ENCODE peak calls at places on chromosomes 4 and X, in four cellular contexts. E is heart left ventricle, F is breast epithelium, R is lower lobe of right lung. Z is an unnamed sample.

GRCh38 chrX:21985332-21985777 is 44.8 kb downstream of the SMS start:
- DNase-seq in E (peak; percentile 50), F (peak; percentile 67), R (no peak), Z (peak; percentile 65)

GRCh38 chr4:165580379-165580905 is 201.6 kb downstream of the CPE start:
- DNase-seq in E (peak; percentile 60), F (no peak), R (no peak), Z (no peak)

GRCh38 chr4:166415749-166416148 is 542.7 kb downstream of the TLL1 start:
- DNase-seq in E (no peak), F (no peak), R (no peak), Z (no peak)

GRCh38 chr4:110364911-110365520 is 110.9 kb upstream of the ENPEP start:
- DNase-seq in E (no peak), F (no peak), R (no peak), Z (peak; percentile 22)

GRCh38 chrX:27186671-27187070 is 276.5 kb downstream of the PPP4R3C start:
- DNase-seq in E (no peak), F (no peak), R (no peak), Z (no peak)

GRCh38 chr4:36618102-36618501 is 336.7 kb downstream of the DTHD1 start:
- DNase-seq in E (no peak), F (no peak), R (no peak), Z (no peak)

GRCh38 chrX:152601848-152602616 is 35.7 kb upstream of the GABRQ start:
- DNase-seq in E (no peak), F (no peak), R (no peak), Z (no peak)

GRCh38 chr4:174521800-174522182 is 497 bp downstream of the HPGD start:
- DNase-seq in E (no peak), F (no peak), R (peak; percentile 55), Z (peak; percentile 16)

GRCh38 chrX:110853610-110854009 is 58.0 kb upstream of the CHRDL1 start:
- DNase-seq in E (no peak), F (peak; percentile 61), R (no peak), Z (no peak)

GRCh38 chr4:151801547-151802516 is 41.0 kb upstream of the GATB start:
- DNase-seq in E (no peak), F (no peak), R (peak; percentile 48), Z (peak; percentile 16)

GRCh38 chr4:2804449-2804972 is 11.6 kb downstream of the SH3BP2 start:
- DNase-seq in E (peak; percentile 26), F (no peak), R (peak; percentile 39), Z (no peak)

GRCh38 chrX:37796805-37797204 is 16.9 kb downstream of the CYBB start:
- DNase-seq in E (peak; percentile 37), F (no peak), R (peak; percentile 51), Z (no peak)

GRCh38 chrX:20372533-20372932 is 105.8 kb upstream of the RPS6KA3 start:
- DNase-seq in E (no peak), F (no peak), R (no peak), Z (no peak)

GRCh38 chrX:132837126-132837525 is 121.3 kb downstream of the HS6ST2 start:
- DNase-seq in E (no peak), F (no peak), R (no peak), Z (no peak)

GRCh38 chr4:2933566-2934076 is 29.6 kb downstream of the NOP14 start:
- DNase-seq in E (no peak), F (no peak), R (no peak), Z (no peak)

GRCh38 chrX:154040863-154041262 is 21.2 kb upstream of the IRAK1 start:
- DNase-seq in E (no peak), F (no peak), R (no peak), Z (no peak)
- H3K27ac ChIP-seq in E (no peak overlapping the region), F (peak overlapping the region; percentile 29), R (peak overlapping the region; percentile 24), Z (peak overlapping the region; percentile 52)

DNA sequence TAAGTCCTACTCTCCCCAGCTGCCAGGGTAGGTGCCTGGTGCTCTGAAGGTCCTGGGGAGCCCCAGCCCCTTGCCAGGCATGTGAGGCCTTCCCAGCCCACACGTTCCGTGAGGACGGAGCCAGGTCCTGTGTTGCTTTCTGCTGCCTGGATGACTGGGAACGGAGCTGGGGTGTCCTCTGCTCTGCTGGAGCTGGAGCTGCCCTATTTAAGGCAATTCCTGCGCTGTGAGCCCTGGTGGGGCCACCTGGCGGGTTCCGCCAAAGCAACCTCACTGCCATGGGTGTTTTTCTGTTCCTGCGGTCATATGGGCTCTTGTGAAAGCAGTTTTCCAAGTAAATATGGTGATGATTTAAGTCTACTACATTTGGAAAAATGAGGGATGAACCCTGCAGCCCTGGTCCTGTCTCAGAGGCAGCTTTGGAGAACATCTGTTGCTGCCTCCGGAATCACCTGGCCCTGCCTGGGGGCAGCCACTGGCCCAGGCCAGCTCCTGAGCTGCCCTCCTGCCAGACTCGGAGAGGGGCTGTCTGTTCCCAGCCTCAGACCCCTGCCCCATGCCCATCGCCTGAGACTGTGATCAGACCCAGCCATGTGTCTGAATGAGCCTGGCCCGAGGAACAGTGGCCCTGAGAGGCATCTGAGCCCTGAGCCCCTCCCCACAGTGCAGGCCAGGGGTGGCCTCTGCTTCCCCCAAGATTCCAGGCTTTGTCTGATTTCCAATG is 33.2 kb downstream of the FGFRL1 start:
- DNase-seq in E (peak; percentile 29), F (no peak), R (peak; percentile 37), Z (peak; percentile 28)
- H3K4me1 ChIP-seq in E (peaks cover 31% of the 10 kb centered on the region), F (peaks cover 47% of the 10 kb centered on the region), R (peaks cover 45% of the 10 kb centered on the region), Z (peaks cover 9% of the 10 kb centered on the region)

GRCh38 chr4:32340591-32340990 is 1620.4 kb downstream of the PCDH7 start:
- DNase-seq in E (no peak), F (no peak), R (no peak), Z (no peak)
- TF ChIP-seq CTCF in E (no peak), F (no peak), R (no peak), Z (no peak)

GRCh38 chr4:148118179-148118578 is 324.0 kb downstream of the NR3C2 start:
- DNase-seq in E (no peak), F (no peak), R (no peak), Z (no peak)
- H3K27ac ChIP-seq in E (no peak overlapping the region), F (no peak overlapping the region), R (no peak overlapping the region), Z (no peak overlapping the region)

DNA sequence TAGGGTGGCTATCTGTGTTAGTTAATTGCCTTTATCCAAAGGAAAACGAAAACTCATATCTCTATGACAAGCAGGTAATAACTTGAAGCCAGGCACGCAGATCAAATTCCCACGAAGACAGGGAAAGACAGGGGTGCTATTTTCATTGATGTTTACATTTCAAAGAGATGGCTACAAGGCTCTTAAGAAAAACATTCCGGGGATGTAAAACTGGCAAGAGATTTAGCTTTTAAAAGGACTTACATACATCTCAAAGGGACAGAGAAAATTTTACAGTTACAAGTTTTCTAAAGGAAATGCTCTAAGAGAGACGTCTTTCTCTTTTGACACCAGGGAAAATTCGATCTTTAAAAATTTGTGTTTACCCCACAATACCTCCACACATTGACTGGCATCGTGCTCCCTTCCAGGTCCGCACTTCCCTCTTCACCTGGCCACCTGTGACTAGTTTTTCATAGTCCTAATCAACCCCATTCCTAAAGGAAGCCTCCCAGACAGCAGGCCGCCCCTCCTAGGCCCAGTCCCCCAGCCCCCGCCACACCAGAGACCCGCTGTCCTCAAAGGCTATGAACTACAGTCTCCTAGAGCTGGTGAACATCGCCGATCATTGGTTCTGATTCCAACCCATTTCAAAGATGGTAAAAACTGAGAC is 700 bp upstream of the ARAF start:
- DNase-seq in E (no peak), F (no peak), R (no peak), Z (no peak)
- H3K4me1 ChIP-seq in E (peaks cover 22% of the 10 kb centered on the region), F (no peaks in the 10 kb centered on the region), R (peaks cover 15% of the 10 kb centered on the region), Z (no peaks in the 10 kb centered on the region)

Z was measured in uterus.